ENCODE peak calls at places on chromosome 10, in ten cellular contexts. One of them, this sample, is unnamed.

GRCh38 chr10:132418520-132419416 is 21.8 kb downstream of the PWWP2B start:
- DNase-seq in body of pancreas: peak
- DNase-seq in PC-9: peak
- DNase-seq in spleen: peak
- DNase-seq in CD4-positive, alpha-beta memory T cell: no peak
- DNase-seq in colonic mucosa: peak
- DNase-seq in H1: no peak
- DNase-seq in OCI-LY7: peak
- DNase-seq in heart right ventricle: peak
- DNase-seq in heart left ventricle: no peak
- DNase-seq in this sample: peak

GRCh38 chr10:110414563-110415309 is 83.0 kb upstream of the DUSP5 start:
- DNase-seq in body of pancreas: no peak
- DNase-seq in PC-9: peak
- DNase-seq in spleen: peak
- DNase-seq in CD4-positive, alpha-beta memory T cell: peak
- DNase-seq in colonic mucosa: peak
- DNase-seq in H1: no peak
- DNase-seq in OCI-LY7: peak
- DNase-seq in heart right ventricle: no peak
- DNase-seq in heart left ventricle: no peak
- DNase-seq in this sample: no peak

GRCh38 chr10:79446451-79447020 is 1.1 kb upstream of the ZCCHC24 start:
- DNase-seq in body of pancreas: peak
- DNase-seq in PC-9: peak
- DNase-seq in spleen: peak
- DNase-seq in CD4-positive, alpha-beta memory T cell: peak
- DNase-seq in colonic mucosa: peak
- DNase-seq in H1: peak
- DNase-seq in OCI-LY7: no peak
- DNase-seq in heart right ventricle: peak
- DNase-seq in heart left ventricle: peak
- DNase-seq in this sample: peak

GRCh38 chr10:128896183-128896805 is 570.7 kb upstream of the MGMT start:
- DNase-seq in body of pancreas: no peak
- DNase-seq in PC-9: no peak
- DNase-seq in spleen: no peak
- DNase-seq in CD4-positive, alpha-beta memory T cell: no peak
- DNase-seq in colonic mucosa: no peak
- DNase-seq in H1: no peak
- DNase-seq in OCI-LY7: no peak
- DNase-seq in heart right ventricle: no peak
- DNase-seq in heart left ventricle: no peak
- DNase-seq in this sample: peak

GRCh38 chr10:94409016-94409657 is 6.8 kb downstream of the TBC1D12 start:
- DNase-seq in body of pancreas: no peak
- DNase-seq in PC-9: no peak
- DNase-seq in spleen: no peak
- DNase-seq in CD4-positive, alpha-beta memory T cell: no peak
- DNase-seq in colonic mucosa: no peak
- DNase-seq in H1: no peak
- DNase-seq in OCI-LY7: no peak
- DNase-seq in heart right ventricle: no peak
- DNase-seq in heart left ventricle: no peak
- DNase-seq in this sample: no peak

GRCh38 chr10:84537447-84537931 is 209.1 kb downstream of the CCSER2 start:
- DNase-seq in body of pancreas: peak
- DNase-seq in PC-9: peak
- DNase-seq in spleen: no peak
- DNase-seq in CD4-positive, alpha-beta memory T cell: peak
- DNase-seq in colonic mucosa: peak
- DNase-seq in H1: no peak
- DNase-seq in OCI-LY7: peak
- DNase-seq in heart right ventricle: peak
- DNase-seq in heart left ventricle: peak
- DNase-seq in this sample: peak

GRCh38 chr10:35216303-35216905 is 89.8 kb downstream of the CREM start:
- DNase-seq in body of pancreas: no peak
- DNase-seq in PC-9: peak
- DNase-seq in spleen: no peak
- DNase-seq in CD4-positive, alpha-beta memory T cell: no peak
- DNase-seq in colonic mucosa: peak
- DNase-seq in H1: no peak
- DNase-seq in OCI-LY7: no peak
- DNase-seq in heart right ventricle: peak
- DNase-seq in heart left ventricle: peak
- DNase-seq in this sample: peak

GRCh38 chr10:44860811-44861751 is 50.1 kb upstream of the TMEM72 start:
- DNase-seq in body of pancreas: no peak
- DNase-seq in PC-9: peak
- DNase-seq in spleen: no peak
- DNase-seq in CD4-positive, alpha-beta memory T cell: no peak
- DNase-seq in colonic mucosa: no peak
- DNase-seq in H1: peak
- DNase-seq in OCI-LY7: no peak
- DNase-seq in heart right ventricle: no peak
- DNase-seq in heart left ventricle: no peak
- DNase-seq in this sample: peak

GRCh38 chr10:24590697-24591457 is 132.8 kb downstream of the ARHGAP21 start:
- DNase-seq in body of pancreas: no peak
- DNase-seq in PC-9: no peak
- DNase-seq in spleen: no peak
- DNase-seq in CD4-positive, alpha-beta memory T cell: no peak
- DNase-seq in colonic mucosa: no peak
- DNase-seq in H1: no peak
- DNase-seq in OCI-LY7: no peak
- DNase-seq in heart right ventricle: no peak
- DNase-seq in heart left ventricle: no peak
- DNase-seq in this sample: no peak
- H3K27ac ChIP-seq in body of pancreas: no peak
- H3K27ac ChIP-seq in PC-9: no peak
- H3K27ac ChIP-seq in spleen: no peak
- H3K27ac ChIP-seq in CD4-positive, alpha-beta memory T cell: no peak
- H3K27ac ChIP-seq in colonic mucosa: no peak
- H3K27ac ChIP-seq in H1: no peak
- H3K27ac ChIP-seq in OCI-LY7: no peak
- H3K27ac ChIP-seq in heart right ventricle: no peak
- H3K27ac ChIP-seq in heart left ventricle: no peak
- H3K27ac ChIP-seq in this sample: no peak

GRCh38 chr10:11822809-11823121 is 391 bp upstream of the PROSER2 start:
- DNase-seq in body of pancreas: no peak
- DNase-seq in PC-9: no peak
- DNase-seq in spleen: no peak
- DNase-seq in CD4-positive, alpha-beta memory T cell: no peak
- DNase-seq in colonic mucosa: no peak
- DNase-seq in H1: no peak
- DNase-seq in OCI-LY7: no peak
- DNase-seq in heart right ventricle: no peak
- DNase-seq in heart left ventricle: no peak
- DNase-seq in this sample: no peak
- H3K4me3 ChIP-seq in body of pancreas: no peak
- H3K4me3 ChIP-seq in PC-9: peak
- H3K4me3 ChIP-seq in spleen: peak
- H3K4me3 ChIP-seq in CD4-positive, alpha-beta memory T cell: no peak
- H3K4me3 ChIP-seq in colonic mucosa: peak
- H3K4me3 ChIP-seq in H1: peak
- H3K4me3 ChIP-seq in OCI-LY7: no peak
- H3K4me3 ChIP-seq in heart right ventricle: peak
- H3K4me3 ChIP-seq in heart left ventricle: peak
- H3K4me3 ChIP-seq in this sample: peak

DNA sequence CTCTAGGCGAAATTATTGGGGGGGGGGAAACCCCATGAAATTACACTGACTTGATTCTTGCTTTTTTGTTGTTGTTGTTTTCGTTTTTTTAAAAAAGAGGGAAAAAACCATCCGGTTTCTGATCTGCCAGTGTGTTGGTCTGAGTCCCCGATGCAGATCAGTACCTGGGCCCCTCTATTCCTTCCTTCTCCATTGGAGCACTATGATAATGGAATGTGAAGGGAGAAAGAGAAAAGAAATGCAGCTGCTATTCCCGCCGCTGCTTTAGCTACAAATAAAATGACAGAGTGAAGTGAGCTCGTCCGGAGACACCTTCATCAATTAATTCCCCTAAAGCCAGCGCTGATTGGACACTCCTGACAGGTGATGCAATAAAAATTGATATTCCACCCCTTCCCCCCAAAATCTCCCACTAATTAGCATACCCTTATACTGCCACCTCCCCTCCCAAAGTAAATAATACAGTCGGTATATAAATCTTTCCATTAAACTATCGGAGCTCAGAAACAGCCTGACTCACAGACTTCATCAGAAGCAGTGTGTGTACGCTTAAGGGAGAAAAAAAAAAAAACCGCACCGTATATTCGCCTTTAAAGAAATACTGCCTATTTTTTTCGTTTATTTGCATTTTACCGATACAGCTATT is 7.4 kb downstream of the SKIDA1 start:
- DNase-seq in body of pancreas: no peak
- DNase-seq in PC-9: no peak
- DNase-seq in spleen: no peak
- DNase-seq in CD4-positive, alpha-beta memory T cell: peak
- DNase-seq in colonic mucosa: no peak
- DNase-seq in H1: no peak
- DNase-seq in OCI-LY7: no peak
- DNase-seq in heart right ventricle: no peak
- DNase-seq in heart left ventricle: no peak
- DNase-seq in this sample: no peak
- H3K27ac ChIP-seq in body of pancreas: peak
- H3K27ac ChIP-seq in PC-9: no peak
- H3K27ac ChIP-seq in spleen: no peak
- H3K27ac ChIP-seq in CD4-positive, alpha-beta memory T cell: no peak
- H3K27ac ChIP-seq in colonic mucosa: peak
- H3K27ac ChIP-seq in H1: no peak
- H3K27ac ChIP-seq in OCI-LY7: no peak
- H3K27ac ChIP-seq in heart right ventricle: peak
- H3K27ac ChIP-seq in heart left ventricle: peak
- H3K27ac ChIP-seq in this sample: peak

GRCh38 chr10:125629758-125630376 is 53.1 kb downstream of the TEX36 start:
- DNase-seq in body of pancreas: no peak
- DNase-seq in PC-9: peak
- DNase-seq in spleen: no peak
- DNase-seq in CD4-positive, alpha-beta memory T cell: no peak
- DNase-seq in colonic mucosa: no peak
- DNase-seq in H1: no peak
- DNase-seq in OCI-LY7: peak
- DNase-seq in heart right ventricle: no peak
- DNase-seq in heart left ventricle: no peak
- DNase-seq in this sample: no peak

GRCh38 chr10:125637496-125637895 is 45.5 kb downstream of the TEX36 start:
- DNase-seq in body of pancreas: no peak
- DNase-seq in PC-9: no peak
- DNase-seq in spleen: no peak
- DNase-seq in CD4-positive, alpha-beta memory T cell: no peak
- DNase-seq in colonic mucosa: no peak
- DNase-seq in H1: no peak
- DNase-seq in OCI-LY7: no peak
- DNase-seq in heart right ventricle: no peak
- DNase-seq in heart left ventricle: no peak
- DNase-seq in this sample: no peak

GRCh38 chr10:125634606-125635005 is 48.4 kb downstream of the TEX36 start:
- DNase-seq in body of pancreas: no peak
- DNase-seq in PC-9: no peak
- DNase-seq in spleen: no peak
- DNase-seq in CD4-positive, alpha-beta memory T cell: no peak
- DNase-seq in colonic mucosa: no peak
- DNase-seq in H1: no peak
- DNase-seq in OCI-LY7: no peak
- DNase-seq in heart right ventricle: no peak
- DNase-seq in heart left ventricle: no peak
- DNase-seq in this sample: no peak

GRCh38 chr10:125631806-125632205 is 51.2 kb downstream of the TEX36 start:
- DNase-seq in body of pancreas: no peak
- DNase-seq in PC-9: no peak
- DNase-seq in spleen: no peak
- DNase-seq in CD4-positive, alpha-beta memory T cell: no peak
- DNase-seq in colonic mucosa: no peak
- DNase-seq in H1: no peak
- DNase-seq in OCI-LY7: no peak
- DNase-seq in heart right ventricle: no peak
- DNase-seq in heart left ventricle: no peak
- DNase-seq in this sample: no peak

DNA sequence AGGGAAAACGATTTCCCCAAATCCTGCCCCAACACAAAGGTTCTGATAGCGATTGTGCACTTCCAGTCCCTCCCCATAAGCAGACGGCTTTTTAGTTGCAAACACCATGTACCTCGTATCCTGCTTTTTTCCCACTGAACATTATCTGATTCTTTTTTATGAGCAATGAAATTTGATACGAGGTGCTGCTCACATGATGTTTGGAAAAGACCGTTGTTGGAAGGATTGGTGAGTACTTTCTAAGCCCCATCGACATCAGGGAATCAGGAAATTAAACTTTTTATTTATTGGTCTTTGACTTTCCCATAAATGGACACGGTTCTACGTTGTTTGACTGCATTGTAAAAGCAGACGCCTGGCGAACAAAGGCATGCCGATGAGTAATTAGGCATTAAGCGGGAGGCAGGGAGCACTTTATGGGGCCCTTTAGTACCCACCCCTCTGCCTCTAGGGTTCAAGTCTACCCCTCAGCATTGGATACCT is 49.4 kb downstream of the TEX36 start:
- DNase-seq in body of pancreas: no peak
- DNase-seq in PC-9: peak
- DNase-seq in spleen: no peak
- DNase-seq in CD4-positive, alpha-beta memory T cell: no peak
- DNase-seq in colonic mucosa: no peak
- DNase-seq in H1: no peak
- DNase-seq in OCI-LY7: no peak
- DNase-seq in heart right ventricle: no peak
- DNase-seq in heart left ventricle: no peak
- DNase-seq in this sample: no peak
- H3K4me3 ChIP-seq in body of pancreas: no peak
- H3K4me3 ChIP-seq in PC-9: no peak
- H3K4me3 ChIP-seq in spleen: no peak
- H3K4me3 ChIP-seq in CD4-positive, alpha-beta memory T cell: no peak
- H3K4me3 ChIP-seq in colonic mucosa: no peak
- H3K4me3 ChIP-seq in H1: no peak
- H3K4me3 ChIP-seq in OCI-LY7: no peak
- H3K4me3 ChIP-seq in heart right ventricle: no peak
- H3K4me3 ChIP-seq in heart left ventricle: no peak
- H3K4me3 ChIP-seq in this sample: no peak

DNA sequence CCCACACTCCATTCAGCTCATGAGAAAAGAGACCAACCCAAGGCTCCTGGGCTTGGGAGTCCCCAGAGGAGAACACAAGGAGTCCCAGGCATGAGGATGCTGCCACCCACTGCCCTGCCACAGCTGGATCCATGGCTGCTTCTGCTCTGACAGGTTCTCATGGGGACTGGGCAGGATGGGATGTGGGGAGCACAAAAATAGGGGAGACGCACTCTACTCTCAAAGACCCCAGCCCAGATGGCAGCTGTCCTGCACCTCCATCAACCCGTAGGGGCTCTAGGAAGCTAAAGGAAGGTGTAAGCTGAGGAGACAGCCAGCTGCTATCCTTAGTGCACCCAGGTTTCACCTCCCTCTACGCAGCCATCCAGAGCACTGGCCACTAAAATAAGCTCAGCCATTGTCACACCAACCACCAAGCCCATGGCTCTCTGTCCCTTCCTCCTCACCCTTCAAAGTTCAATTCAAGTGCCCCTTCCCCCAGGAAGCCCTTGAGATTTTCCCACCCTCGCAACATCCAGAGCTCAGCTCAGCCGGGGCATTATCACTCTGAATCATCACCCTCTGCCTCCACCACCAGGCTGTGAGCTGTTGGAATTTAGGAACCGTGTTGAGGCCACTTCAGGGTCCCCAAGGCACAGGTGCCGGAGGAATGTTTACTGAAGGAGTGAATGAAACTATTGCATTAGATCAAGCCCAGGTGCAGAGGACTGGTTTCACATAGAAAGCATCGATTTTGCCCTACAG is 142.1 kb downstream of the GRID1 start:
- DNase-seq in body of pancreas: no peak
- DNase-seq in PC-9: no peak
- DNase-seq in spleen: no peak
- DNase-seq in CD4-positive, alpha-beta memory T cell: no peak
- DNase-seq in colonic mucosa: no peak
- DNase-seq in H1: no peak
- DNase-seq in OCI-LY7: no peak
- DNase-seq in heart right ventricle: no peak
- DNase-seq in heart left ventricle: no peak
- DNase-seq in this sample: no peak
- H3K27ac ChIP-seq in body of pancreas: no peak
- H3K27ac ChIP-seq in PC-9: no peak
- H3K27ac ChIP-seq in spleen: no peak
- H3K27ac ChIP-seq in CD4-positive, alpha-beta memory T cell: no peak
- H3K27ac ChIP-seq in colonic mucosa: no peak
- H3K27ac ChIP-seq in H1: no peak
- H3K27ac ChIP-seq in OCI-LY7: no peak
- H3K27ac ChIP-seq in heart right ventricle: no peak
- H3K27ac ChIP-seq in heart left ventricle: no peak
- H3K27ac ChIP-seq in this sample: no peak

This sample was measured in lung.